ENCODE peak calls at places on chromosomes 6 and 20, in six cellular contexts. N, Z, L, X, W and T are unnamed samples.

GRCh38 chr6:169787797-169788196 is 36.4 kb downstream of the ERMARD start:
- DNase-seq in W (no peak), Z (no peak), N (peak; percentile 27), L (no peak), X (peak; percentile 2), T (no peak)

GRCh38 chr6:112004397-112005341 is 49.2 kb upstream of the CCN6 start:
- DNase-seq in X (no peak), L (peak; percentile 43), Z (no peak), N (no peak), W (no peak), T (no peak)

GRCh38 chr6:106227612-106228507 is 97.7 kb downstream of the ATG5 start:
- DNase-seq in X (no peak), Z (no peak), N (no peak), L (no peak), W (no peak), T (no peak)

GRCh38 chr20:4592316-4593148 is 129.2 kb upstream of the PRND start:
- DNase-seq in Z (peak; percentile 53), W (peak; percentile 91), L (no peak), N (no peak), X (peak; percentile 69), T (peak; percentile 62)

GRCh38 chr20:4740774-4741431 is 19.2 kb downstream of the PRND start:
- DNase-seq in N (no peak), X (peak; percentile 84), L (no peak), Z (peak; percentile 37), W (no peak), T (no peak)

GRCh38 chr6:15888798-15889772 is 226.3 kb upstream of the DTNBP1 start:
- DNase-seq in N (no peak), W (no peak), Z (no peak), L (no peak), X (no peak), T (no peak)

GRCh38 chr20:46325788-46326472 is 17.6 kb upstream of the CDH22 start:
- DNase-seq in Z (no peak), X (no peak), L (no peak), N (no peak), W (no peak), T (no peak)

GRCh38 chr6:13362432-13362831 is 34.1 kb upstream of the TBC1D7 start:
- DNase-seq in W (no peak), L (no peak), N (no peak), X (no peak), Z (no peak), T (no peak)

GRCh38 chr6:128131566-128131965 is 230.7 kb upstream of the THEMIS start:
- DNase-seq in N (no peak), L (no peak), Z (no peak), X (no peak), W (no peak), T (no peak)

GRCh38 chr20:63969851-63970713 is at the start of gene ZNF512B:
- DNase-seq in L (peak; percentile 80), X (peak; percentile 57), W (peak; percentile 82), N (peak; percentile 71), Z (peak; percentile 69), T (peak; percentile 96)

GRCh38 chr6:112990971-112991370 is 643.8 kb downstream of the RFPL4B start:
- DNase-seq in X (no peak), W (no peak), N (no peak), Z (no peak), L (no peak), T (no peak)

GRCh38 chr6:25334793-25335192 is 55.6 kb downstream of the CARMIL1 start:
- DNase-seq in N (no peak), X (no peak), Z (no peak), L (no peak), W (no peak), T (no peak)

GRCh38 chr20:25025986-25026605 is 31.8 kb downstream of the ACSS1 start:
- DNase-seq in Z (peak; percentile 10), X (no peak), W (peak; percentile 29), L (peak; percentile 28), N (no peak), T (no peak)

GRCh38 chr20:21534453-21534852 is 20.6 kb upstream of the NKX2-2 start:
- DNase-seq in N (no peak), Z (no peak), X (no peak), L (no peak), W (no peak), T (no peak)

GRCh38 chr6:101079696-101080270 is 198.7 kb upstream of the ASCC3 start:
- DNase-seq in Z (no peak), X (no peak), L (no peak), W (no peak), N (no peak), T (no peak)

GRCh38 chr6:88086792-88087191 is 39.2 kb downstream of the SPACA1 start:
- DNase-seq in X (no peak), L (no peak), Z (no peak), N (no peak), W (no peak), T (no peak)

GRCh38 chr6:143333081-143333480 is 117.4 kb downstream of the ADAT2 start:
- DNase-seq in W (no peak), X (no peak), N (no peak), Z (no peak), L (no peak), T (peak; percentile 76)

GRCh38 chr6:125123468-125124249 is 29.9 kb upstream of the TPD52L1 start:
- DNase-seq in L (no peak), W (no peak), N (no peak), Z (no peak), X (no peak), T (no peak)

GRCh38 chr20:1472556-1473243 is 6.1 kb upstream of the NSFL1C start:
- DNase-seq in X (no peak), N (no peak), L (no peak), W (no peak), Z (no peak), T (no peak)

GRCh38 chr6:132511159-132511835 is 1.6 kb downstream of the STX7 start:
- DNase-seq in W (no peak), X (no peak), N (no peak), Z (no peak), L (no peak), T (no peak)

GRCh38 chr6:1477432-1478090 is 88.2 kb downstream of the FOXF2 start:
- DNase-seq in W (no peak), X (no peak), N (no peak), Z (no peak), L (no peak), T (peak; percentile 29)
- TF ChIP-seq CTCF in W (no peak), X (no peak), N (no peak), Z (no peak), L (no peak), T (peak; percentile 26)

GRCh38 chr6:121430514-121431460 is 4.7 kb upstream of the GJA1 start:
- DNase-seq in W (no peak), Z (no peak), X (no peak), N (no peak), L (no peak), T (peak; percentile 26)

GRCh38 chr6:121436966-121437756 is 1.7 kb downstream of the GJA1 start:
- DNase-seq in L (peak; percentile 72), N (peak; percentile 76), X (no peak), Z (peak; percentile 53), W (peak; percentile 76), T (peak; percentile 42)

GRCh38 chr6:121436172-121436965 is 923 bp downstream of the GJA1 start:
- DNase-seq in Z (no peak), X (no peak), W (no peak), L (peak; percentile 31), N (no peak), T (peak; percentile 3)

GRCh38 chr6:121435444-121436069 is at the start of gene GJA1:
- DNase-seq in N (no peak), Z (peak; percentile 58), W (no peak), X (peak; percentile 82), L (peak; percentile 67), T (peak; percentile 62)

GRCh38 chr6:121434037-121434770 is 1.2 kb upstream of the GJA1 start:
- DNase-seq in L (no peak), X (peak; percentile 64), Z (no peak), N (no peak), W (no peak), T (no peak)
- H3K27ac ChIP-seq in L (peak overlapping the region; percentile 91), X (peak overlapping the region; percentile 36), Z (peak overlapping the region; percentile 84), N (peak overlapping the region; percentile 91), W (no peak overlapping the region), T (no peak overlapping the region)

GRCh38 chr6:104281370-104281769 is 578.3 kb downstream of the HACE1 start:
- DNase-seq in N (no peak), X (peak; percentile 53), Z (no peak), W (no peak), L (no peak), T (no peak)
- TF ChIP-seq CTCF in N (no peak), X (peak; percentile 59), Z (no peak), W (no peak), L (no peak), T (no peak)

GRCh38 chr6:117484052-117484646 is 1.7 kb downstream of the DCBLD1 start:
- DNase-seq in X (no peak), N (no peak), W (no peak), Z (no peak), L (no peak), T (no peak)
- H3K27ac ChIP-seq in X (no peak overlapping the region), N (no peak overlapping the region), W (peak overlapping the region; percentile 91), Z (no peak overlapping the region), L (peak overlapping the region; percentile 92), T (peak overlapping the region; percentile 43)

GRCh38 chr6:118212451-118213173 is 305.5 kb downstream of the SLC35F1 start:
- DNase-seq in X (no peak), N (no peak), Z (no peak), L (no peak), W (no peak), T (no peak)
- TF ChIP-seq CTCF in X (no peak), N (no peak), Z (no peak), L (no peak), W (no peak), T (no peak)

GRCh38 chr6:11650297-11650696 is 112.7 kb downstream of the TMEM170B start:
- DNase-seq in Z (no peak), X (peak; percentile 83), N (no peak), W (no peak), L (peak; percentile 57), T (no peak)

GRCh38 chr6:11650711-11651110 is 113.2 kb downstream of the TMEM170B start:
- DNase-seq in L (no peak), W (no peak), Z (no peak), N (no peak), X (no peak), T (no peak)

GRCh38 chr6:11656486-11656885 is 118.9 kb downstream of the TMEM170B start:
- DNase-seq in L (no peak), W (no peak), N (no peak), X (no peak), Z (no peak), T (no peak)

GRCh38 chr6:11653028-11653583 is 115.6 kb downstream of the TMEM170B start:
- DNase-seq in X (no peak), Z (peak; percentile 21), N (no peak), L (no peak), W (no peak), T (peak; percentile 17)

GRCh38 chr6:11654876-11655275 is 117.3 kb downstream of the TMEM170B start:
- DNase-seq in Z (no peak), X (no peak), L (no peak), W (no peak), N (no peak), T (no peak)
- H3K27ac ChIP-seq in Z (no peak overlapping the region), X (no peak overlapping the region), L (no peak overlapping the region), W (no peak overlapping the region), N (no peak overlapping the region), T (no peak overlapping the region)

DNA sequence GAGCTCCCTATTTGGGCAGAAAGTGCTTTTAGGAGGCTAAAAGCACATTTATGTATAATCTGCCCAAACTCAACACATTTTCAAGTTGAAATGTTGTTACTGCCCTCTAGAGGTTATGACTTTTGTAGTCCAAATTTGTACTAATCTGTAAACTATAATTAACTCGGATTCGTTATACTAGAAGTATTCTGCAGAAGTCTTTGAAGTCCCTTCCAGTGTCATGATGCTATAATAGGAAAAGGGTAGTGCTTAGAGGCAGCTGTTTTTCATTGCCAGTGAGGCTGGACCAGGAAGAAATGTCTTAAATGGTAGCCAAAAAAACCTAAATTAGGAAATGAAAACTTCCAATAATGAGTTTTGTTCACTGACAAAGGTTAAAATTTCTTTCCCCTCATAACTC is 44.8 kb upstream of the EMILIN3 start:
- DNase-seq in X (no peak), W (no peak), N (no peak), Z (no peak), L (no peak), T (peak; percentile 37)
- TF ChIP-seq CTCF in X (peak; percentile 50), W (no peak), N (peak; percentile 21), Z (peak; percentile 35), L (peak; percentile 57), T (no peak)